ENCODE peak calls at places on chromosomes 11 and 22, in ten cellular contexts. P is tibial artery, W is heart left ventricle, Q is lower leg skin, I is Panc1, T is uterus, R is stomach, V is foreskin fibroblast, B is psoas muscle, C is colonic mucosa. G is an unnamed sample.
A peak's percentile ranks its signal among the peaks of the same experiment; 100 is the strongest.

GRCh38 chr11:17148536-17148935 is 59.2 kb downstream of the PIK3C2A start:
- DNase-seq in P (no peak), W (no peak), Q (no peak), I (no peak), T (no peak), R (no peak), V (no peak), B (no peak), C (no peak), G (no peak)

GRCh38 chr11:85685131-85685819 is 720 bp downstream of the CCDC89 start:
- DNase-seq in P (no peak), W (peak; percentile 65), Q (no peak), I (no peak), T (peak; percentile 28), R (no peak), V (peak; percentile 30), B (no peak), C (no peak), G (no peak)

GRCh38 chr11:30786392-30787120 is 200.4 kb upstream of the MPPED2 start:
- DNase-seq in P (no peak), W (no peak), Q (no peak), I (no peak), T (no peak), R (no peak), V (no peak), B (no peak), C (no peak), G (no peak)

GRCh38 chr22:23197836-23198235 is 17.5 kb downstream of the BCR start:
- DNase-seq in P (no peak), W (no peak), Q (no peak), I (no peak), T (no peak), R (no peak), V (no peak), B (no peak), C (no peak), G (no peak)

GRCh38 chr11:30712749-30713148 is 126.6 kb upstream of the MPPED2 start:
- DNase-seq in P (no peak), W (no peak), Q (no peak), I (no peak), T (no peak), R (no peak), V (no peak), B (no peak), C (no peak), G (no peak)

GRCh38 chr22:23878219-23878618 is 16.0 kb upstream of the MIF start:
- DNase-seq in P (no peak), W (peak; percentile 61), Q (no peak), I (no peak), T (no peak), R (no peak), V (no peak), B (no peak), C (no peak), G (no peak)

GRCh38 chr22:18950141-18950540 is 14.0 kb upstream of the PRODH start:
- DNase-seq in P (peak; percentile 51), W (peak; percentile 22), Q (no peak), I (no peak), T (no peak), R (no peak), V (no peak), B (no peak), C (no peak), G (peak; percentile 16)

GRCh38 chr11:126133902-126134301 is 71.2 kb upstream of the CDON start:
- DNase-seq in P (no peak), W (no peak), Q (no peak), I (no peak), T (no peak), R (no peak), V (no peak), B (no peak), C (no peak), G (no peak)

GRCh38 chr11:79440451-79441158 is at the start of gene TENM4:
- DNase-seq in P (peak; percentile 85), W (peak; percentile 82), Q (no peak), I (no peak), T (peak; percentile 72), R (peak; percentile 56), V (peak; percentile 90), B (peak; percentile 62), C (peak; percentile 35), G (peak; percentile 88)

GRCh38 chr22:41271787-41272186 is 14.2 kb downstream of the RANGAP1 start:
- DNase-seq in P (no peak), W (peak; percentile 9), Q (no peak), I (no peak), T (no peak), R (no peak), V (no peak), B (no peak), C (no peak), G (no peak)

GRCh38 chr22:39148024-39148726 is 4.3 kb downstream of the CBX7 start:
- DNase-seq in P (no peak), W (no peak), Q (no peak), I (no peak), T (no peak), R (no peak), V (no peak), B (peak; percentile 8), C (no peak), G (no peak)

GRCh38 chr11:62508336-62509058 is 38.1 kb downstream of the AHNAK start:
- DNase-seq in P (peak; percentile 92), W (peak; percentile 92), Q (peak; percentile 74), I (peak; percentile 27), T (peak; percentile 58), R (peak; percentile 78), V (peak; percentile 62), B (peak; percentile 75), C (peak; percentile 78), G (peak; percentile 87)
- TF ChIP-seq CTCF in P (peak; percentile 65), W (peak; percentile 34), Q (no peak), I (peak; percentile 83), T (peak; percentile 60), R (peak; percentile 21), V (peak; percentile 49), B (peak; percentile 59), C (peak; percentile 58), G (peak; percentile 70)

GRCh38 chr22:20424937-20425587 is 12.6 kb downstream of the SCARF2 start:
- DNase-seq in P (no peak), W (peak; percentile 47), Q (no peak), I (no peak), T (peak; percentile 51), R (no peak), V (no peak), B (no peak), C (peak; percentile 18), G (peak; percentile 91)
- H3K4me3 ChIP-seq in P (no peak overlapping the region), W (peak overlapping the region; percentile 23), Q (no peak overlapping the region), I (no peak overlapping the region), T (no peak overlapping the region), R (peak overlapping the region; percentile 21), V (no peak overlapping the region), B (peak overlapping the region; percentile 18), C (no peak overlapping the region), G (peak overlapping the region; percentile 51)

GRCh38 chr11:44868021-44868420 is 82.7 kb downstream of the TP53I11 start:
- DNase-seq in P (no peak), W (no peak), Q (no peak), I (no peak), T (no peak), R (no peak), V (no peak), B (no peak), C (no peak), G (no peak)

GRCh38 chr11:44863231-44863630 is 87.5 kb downstream of the TP53I11 start:
- DNase-seq in P (no peak), W (no peak), Q (no peak), I (no peak), T (no peak), R (no peak), V (no peak), B (no peak), C (no peak), G (no peak)

GRCh38 chr11:44866301-44866700 is 84.4 kb downstream of the TP53I11 start:
- DNase-seq in P (no peak), W (no peak), Q (no peak), I (no peak), T (no peak), R (no peak), V (no peak), B (no peak), C (no peak), G (no peak)

GRCh38 chr11:44868455-44869421 is 81.9 kb downstream of the TP53I11 start:
- DNase-seq in P (no peak), W (no peak), Q (no peak), I (no peak), T (no peak), R (no peak), V (no peak), B (no peak), C (no peak), G (no peak)

DNA sequence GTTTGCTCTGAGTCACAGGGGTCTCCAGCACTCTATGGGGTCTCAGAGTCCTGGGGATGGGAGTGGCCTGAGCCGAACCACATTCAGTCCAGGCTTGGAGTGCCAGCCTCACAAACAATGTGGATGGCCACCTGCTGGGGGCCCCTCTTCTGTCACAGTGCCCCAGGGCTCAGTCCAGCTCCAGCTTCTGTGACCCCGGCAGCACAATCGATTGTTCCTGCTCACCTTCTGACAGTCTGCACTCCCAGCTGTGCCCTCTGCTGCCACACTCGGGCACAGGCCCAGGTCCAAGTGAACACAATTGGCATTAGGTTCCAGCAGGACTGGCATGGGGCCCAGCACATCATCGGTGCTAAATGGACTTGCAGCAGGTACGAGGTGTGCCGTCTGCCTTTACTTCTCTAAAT is 84.8 kb downstream of the TP53I11 start:
- DNase-seq in P (no peak), W (peak; percentile 79), Q (no peak), I (no peak), T (no peak), R (peak; percentile 59), V (no peak), B (no peak), C (no peak), G (no peak)
- TF ChIP-seq CTCF in P (no peak), W (no peak), Q (no peak), I (no peak), T (no peak), R (no peak), V (no peak), B (no peak), C (no peak), G (no peak)

GRCh38 chr22:49361164-49361563 is 466.5 kb downstream of the BRD1 start:
- DNase-seq in P (no peak), W (no peak), Q (no peak), I (no peak), T (no peak), R (no peak), V (no peak), B (no peak), C (no peak), G (no peak)
- H3K4me3 ChIP-seq in P (no peak overlapping the region), W (no peak overlapping the region), Q (no peak overlapping the region), I (no peak overlapping the region), T (no peak overlapping the region), R (no peak overlapping the region), V (no peak overlapping the region), B (no peak overlapping the region), C (no peak overlapping the region), G (no peak overlapping the region)